ENCODE peak calls at places on chromosomes 13 and 19, in nine cellular contexts. V is CD8-positive, alpha-beta memory T cell; U is iPS DF 6.9; P is astrocyte; F is uterus; A is transverse colon; B is IMR-90; H is gastrocnemius medialis; I is mammary epithelial cell. Z is an unnamed sample.

GRCh38 chr19:5294403-5295160 is 46.0 kb downstream of the PTPRS start:
- DNase-seq in A (no peak), U (no peak), P (no peak), I (no peak), F (no peak), V (no peak), H (no peak), B (no peak), Z (no peak)

GRCh38 chr19:11400695-11401291 is 16.7 kb upstream of the EPOR start:
- DNase-seq in F (no peak), V (no peak), I (no peak), A (no peak), H (no peak), U (no peak), P (no peak), B (no peak), Z (no peak)

GRCh38 chr19:46546194-46546896 is 50.7 kb upstream of the PNMA8B start:
- DNase-seq in B (peak; percentile 14), A (peak; percentile 60), P (peak; percentile 29), I (peak; percentile 54), F (no peak), H (peak; percentile 9), U (no peak), V (no peak), Z (no peak)

GRCh38 chr19:964116-964520 is 20.0 kb upstream of the WDR18 start:
- DNase-seq in I (no peak), A (no peak), V (no peak), F (no peak), H (no peak), U (no peak), P (no peak), B (no peak), Z (no peak)

GRCh38 chr19:16355293-16356043 is 30.8 kb downstream of the KLF2 start:
- DNase-seq in B (no peak), F (no peak), H (no peak), U (no peak), A (no peak), P (no peak), I (peak; percentile 21), V (no peak), Z (no peak)

GRCh38 chr19:9705836-9706235 is 30.9 kb upstream of the ZNF562 start:
- DNase-seq in U (no peak), P (no peak), H (no peak), I (no peak), V (no peak), B (no peak), F (no peak), A (no peak), Z (no peak)

GRCh38 chr19:54324071-54324470 is 11.1 kb upstream of the LILRA5 start:
- DNase-seq in F (no peak), U (no peak), V (no peak), B (no peak), P (no peak), I (no peak), A (no peak), H (no peak), Z (no peak)

GRCh38 chr13:112688560-112689497 is 1.0 kb upstream of the ATP11A start:
- DNase-seq in V (no peak), F (no peak), H (no peak), B (no peak), I (no peak), A (peak; percentile 29), P (no peak), U (no peak), Z (no peak)

GRCh38 chr19:19552811-19553210 is 14.7 kb downstream of the CILP2 start:
- DNase-seq in H (no peak), I (no peak), P (no peak), B (no peak), U (no peak), A (peak; percentile 42), V (no peak), F (no peak), Z (no peak)

GRCh38 chr19:33064778-33065550 is at the start of gene RHPN2:
- DNase-seq in B (peak; percentile 45), F (peak; percentile 54), P (no peak), U (no peak), A (peak; percentile 87), I (peak; percentile 63), H (no peak), V (peak; percentile 7), Z (no peak)

GRCh38 chr13:83440465-83440864 is 441.8 kb downstream of the SLITRK1 start:
- DNase-seq in V (no peak), I (peak; percentile 12), U (no peak), F (no peak), P (no peak), H (no peak), B (no peak), A (no peak), Z (no peak)

DNA sequence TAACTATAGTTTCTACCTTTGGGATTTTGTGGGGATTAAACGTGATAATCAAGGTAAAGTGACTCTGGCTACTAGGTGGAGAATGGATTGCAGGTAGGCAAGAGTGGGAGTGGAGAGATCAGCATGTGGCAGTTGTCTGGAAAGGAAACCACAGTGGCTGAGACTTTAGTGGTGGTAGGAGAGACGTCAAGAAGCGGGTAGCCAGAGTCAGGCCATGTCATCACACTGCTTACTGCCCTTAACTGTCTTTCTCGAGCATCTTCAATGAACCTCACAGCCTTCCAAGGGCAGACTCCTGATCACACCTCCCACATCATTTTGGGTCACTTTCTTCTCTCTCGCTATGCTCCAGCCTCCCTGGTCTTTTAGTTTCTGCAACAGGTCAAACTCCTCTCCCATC is 28.6 kb upstream of the MBNL2 start:
- DNase-seq in F (no peak), P (no peak), I (no peak), H (no peak), A (no peak), B (no peak), V (no peak), U (no peak), Z (no peak)
- H3K4me1 ChIP-seq in F (no peaks in the 10 kb centered on the region), P (peaks cover 9% of the 10 kb centered on the region), I (peaks cover 20% of the 10 kb centered on the region), H (no peaks in the 10 kb centered on the region), A (no peaks in the 10 kb centered on the region), B (peaks cover 13% of the 10 kb centered on the region), V (no peaks in the 10 kb centered on the region), U (no peaks in the 10 kb centered on the region), Z (no peaks in the 10 kb centered on the region)

DNA sequence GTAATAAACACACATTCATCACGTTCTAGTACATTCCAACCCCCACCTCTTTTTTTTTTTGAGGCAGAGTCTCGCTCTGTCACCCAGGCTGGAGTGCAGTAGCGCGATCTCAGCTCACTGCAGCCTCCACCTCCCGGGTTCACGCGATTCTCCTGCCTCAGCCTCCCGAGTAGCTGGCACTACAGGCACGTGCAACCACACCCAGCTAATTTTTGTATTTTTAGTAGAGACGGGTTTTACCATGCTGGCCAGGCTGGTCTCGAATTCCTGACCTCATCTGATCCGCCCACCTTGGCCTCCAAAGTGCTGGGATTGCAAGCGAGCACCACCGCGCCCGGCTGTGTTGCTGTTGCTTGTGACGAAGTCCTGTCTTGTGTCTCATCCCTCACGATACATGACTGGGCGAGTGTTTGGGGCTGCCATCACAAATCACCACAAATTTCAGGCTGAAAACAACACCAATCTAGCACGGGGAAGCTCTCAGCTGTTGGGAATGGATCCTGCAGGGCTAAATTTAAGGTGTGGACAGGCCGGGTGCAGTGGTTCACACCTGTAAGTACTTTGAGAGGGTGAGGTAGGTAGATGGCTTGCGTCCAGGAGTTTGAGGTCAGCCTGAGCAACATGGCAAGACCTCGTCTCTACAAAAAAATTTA is 15.7 kb downstream of the MOB3A start:
- DNase-seq in U (no peak), H (no peak), P (no peak), V (no peak), A (no peak), I (no peak), B (no peak), F (no peak), Z (no peak)
- H3K4me1 ChIP-seq in U (no peaks in the 10 kb centered on the region), H (no peaks in the 10 kb centered on the region), P (no peaks in the 10 kb centered on the region), V (peaks cover 51% of the 10 kb centered on the region), A (no peaks in the 10 kb centered on the region), I (peaks cover 19% of the 10 kb centered on the region), B (no peaks in the 10 kb centered on the region), F (no peaks in the 10 kb centered on the region), Z (no peaks in the 10 kb centered on the region)

DNA sequence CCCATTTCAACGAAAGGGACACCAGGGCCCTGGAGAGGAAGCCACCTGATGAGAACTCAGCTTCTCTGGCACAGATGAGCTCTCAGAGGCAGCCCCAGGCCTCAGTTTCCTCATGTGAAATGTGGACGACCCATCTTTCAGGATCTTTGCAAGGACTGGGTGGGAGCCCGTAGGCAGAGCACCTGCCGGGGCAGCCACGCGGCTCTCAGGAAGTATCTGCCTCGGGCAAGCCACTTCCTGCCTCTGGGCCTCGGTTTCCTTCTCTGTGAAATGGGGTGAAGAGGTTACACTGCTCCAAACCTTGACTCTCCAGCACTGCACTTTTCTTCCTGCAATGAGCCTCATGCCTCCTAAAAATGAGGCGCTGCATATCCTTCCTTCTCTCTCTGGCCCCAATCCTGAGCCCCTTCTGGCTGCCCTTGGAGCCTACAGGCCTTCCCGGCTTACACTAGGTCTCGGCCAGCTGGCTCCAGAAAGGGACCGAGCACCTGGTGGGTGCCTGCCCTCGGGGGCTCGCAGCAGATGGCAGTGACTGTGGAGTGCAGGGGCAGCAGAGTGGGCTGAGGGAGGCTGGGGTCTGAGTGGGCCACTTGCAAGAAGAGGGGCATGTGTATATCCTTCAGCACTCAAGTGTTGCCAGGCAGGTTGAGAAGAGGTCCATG is 3.5 kb downstream of the SSBP4 start:
- DNase-seq in P (no peak), A (no peak), B (no peak), H (no peak), F (peak; percentile 15), U (no peak), V (peak; percentile 48), I (no peak), Z (no peak)
- H3K4me1 ChIP-seq in P (peaks cover 39% of the 10 kb centered on the region), A (peaks cover 28% of the 10 kb centered on the region), B (peaks cover 22% of the 10 kb centered on the region), H (peaks cover 62% of the 10 kb centered on the region), F (no peaks in the 10 kb centered on the region), U (peaks cover 11% of the 10 kb centered on the region), V (peaks cover 59% of the 10 kb centered on the region), I (peaks cover 19% of the 10 kb centered on the region), Z (no peaks in the 10 kb centered on the region)

DNA sequence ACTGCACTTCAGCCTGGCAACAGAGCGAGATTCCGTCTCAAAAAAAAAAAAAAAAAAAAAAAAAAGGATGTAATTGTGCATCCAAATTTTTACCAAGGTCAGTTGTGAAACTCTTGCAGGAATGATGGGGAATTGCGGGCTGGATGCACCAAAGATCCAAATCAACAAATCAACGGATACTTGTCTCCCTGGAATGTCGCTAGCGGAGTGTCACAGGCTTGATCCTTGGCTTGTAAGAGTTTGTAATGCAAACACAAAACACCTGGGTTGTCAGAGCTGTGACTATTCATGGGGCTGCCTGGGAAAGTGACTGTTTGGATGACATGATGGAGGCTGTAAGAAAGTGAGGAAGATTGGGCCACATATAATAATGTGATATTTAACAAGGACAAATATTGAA is 4.2 kb downstream of the KANK3 start:
- DNase-seq in V (no peak), U (no peak), I (no peak), A (no peak), H (no peak), F (no peak), P (no peak), B (no peak), Z (no peak)
- H3K4me1 ChIP-seq in V (peaks cover 7% of the 10 kb centered on the region), U (no peaks in the 10 kb centered on the region), I (peaks cover 18% of the 10 kb centered on the region), A (peaks cover 1% of the 10 kb centered on the region), H (peaks cover 9% of the 10 kb centered on the region), F (no peaks in the 10 kb centered on the region), P (peaks cover 3% of the 10 kb centered on the region), B (peaks cover 4% of the 10 kb centered on the region), Z (peaks cover 33% of the 10 kb centered on the region)

DNA sequence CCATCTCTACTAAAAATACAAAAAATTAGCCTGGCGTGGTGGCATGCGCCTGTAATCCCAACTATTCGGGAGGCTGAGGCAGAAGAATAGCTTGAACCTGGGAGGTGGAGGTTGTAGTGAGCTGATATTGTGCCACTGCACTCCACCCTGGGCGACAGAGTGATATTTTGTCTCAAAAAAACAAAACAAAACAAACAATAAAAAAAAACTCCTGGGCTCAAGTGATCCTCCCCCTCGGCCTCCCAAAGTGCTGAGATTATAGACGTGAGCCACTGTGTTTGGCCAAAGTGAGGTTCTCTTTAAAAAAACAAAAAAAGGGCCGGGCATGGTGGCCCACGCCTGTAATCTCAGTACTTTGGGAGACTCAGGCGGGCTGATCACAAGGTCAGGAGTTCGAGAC is 3.8 kb upstream of the JUNB start:
- DNase-seq in F (no peak), H (no peak), U (no peak), V (no peak), B (no peak), P (no peak), I (no peak), A (no peak), Z (no peak)
- H3K4me1 ChIP-seq in F (no peaks in the 10 kb centered on the region), H (peaks cover 62% of the 10 kb centered on the region), U (peaks cover 13% of the 10 kb centered on the region), V (peaks cover 54% of the 10 kb centered on the region), B (peaks cover 46% of the 10 kb centered on the region), P (peaks cover 57% of the 10 kb centered on the region), I (peaks cover 74% of the 10 kb centered on the region), A (peaks cover 46% of the 10 kb centered on the region), Z (no peaks in the 10 kb centered on the region)

Z was measured in right atrium auricular region.